ENCODE peak calls at places on chromosome 12, in eight cellular contexts. One of them, this sample, is unnamed.

GRCh38 chr12:57166971-57167371 is 19.6 kb upstream of the LRP1-AS start:
- DNase-seq in GM20000: no peak
- DNase-seq in AG04450: no peak
- DNase-seq in stimulated activated naive CD8-positive, alpha-beta T cell treated with anti-CD3 and anti-CD28 coated beads, Interleukin-15, amount 100 ng/mL, for 72 hours: no peak
- DNase-seq in tibial artery: no peak
- DNase-seq in stimulated activated CD8-positive, alpha-beta memory T cell treated with anti-CD3 and anti-CD28 coated beads, Interleukin-12 subunit alpha, Interleukin-12 subunit beta, amount 100 ng/mL, for 4 hours: no peak
- DNase-seq in memory B cell: no peak
- DNase-seq in stimulated activated naive CD4-positive, alpha-beta T cell: no peak
- DNase-seq in this sample: no peak

GRCh38 chr12:52741378-52742195 is 35.6 kb downstream of the KRT76 start:
- DNase-seq in AG04450: no peak
- DNase-seq in stimulated activated naive CD8-positive, alpha-beta T cell treated with anti-CD3 and anti-CD28 coated beads, Interleukin-15, amount 100 ng/mL, for 72 hours: peak
- DNase-seq in GM20000: peak
- DNase-seq in stimulated activated naive CD4-positive, alpha-beta T cell: peak
- DNase-seq in stimulated activated CD8-positive, alpha-beta memory T cell treated with anti-CD3 and anti-CD28 coated beads, Interleukin-12 subunit alpha, Interleukin-12 subunit beta, amount 100 ng/mL, for 4 hours: peak
- DNase-seq in memory B cell: no peak
- DNase-seq in tibial artery: no peak
- DNase-seq in this sample: no peak

GRCh38 chr12:47814539-47815170 is 5.0 kb downstream of the HDAC7 start:
- DNase-seq in GM20000: no peak
- DNase-seq in stimulated activated naive CD8-positive, alpha-beta T cell treated with anti-CD3 and anti-CD28 coated beads, Interleukin-15, amount 100 ng/mL, for 72 hours: no peak
- DNase-seq in AG04450: no peak
- DNase-seq in memory B cell: no peak
- DNase-seq in stimulated activated naive CD4-positive, alpha-beta T cell: no peak
- DNase-seq in tibial artery: no peak
- DNase-seq in stimulated activated CD8-positive, alpha-beta memory T cell treated with anti-CD3 and anti-CD28 coated beads, Interleukin-12 subunit alpha, Interleukin-12 subunit beta, amount 100 ng/mL, for 4 hours: no peak
- DNase-seq in this sample: no peak

GRCh38 chr12:49706351-49707126 is 666 bp downstream of the FMNL3 start:
- DNase-seq in stimulated activated naive CD8-positive, alpha-beta T cell treated with anti-CD3 and anti-CD28 coated beads, Interleukin-15, amount 100 ng/mL, for 72 hours: no peak
- DNase-seq in AG04450: no peak
- DNase-seq in tibial artery: peak
- DNase-seq in stimulated activated CD8-positive, alpha-beta memory T cell treated with anti-CD3 and anti-CD28 coated beads, Interleukin-12 subunit alpha, Interleukin-12 subunit beta, amount 100 ng/mL, for 4 hours: peak
- DNase-seq in stimulated activated naive CD4-positive, alpha-beta T cell: no peak
- DNase-seq in memory B cell: peak
- DNase-seq in GM20000: peak
- DNase-seq in this sample: peak

GRCh38 chr12:92290881-92291280 is 145.2 kb upstream of the BTG1 start:
- DNase-seq in stimulated activated naive CD8-positive, alpha-beta T cell treated with anti-CD3 and anti-CD28 coated beads, Interleukin-15, amount 100 ng/mL, for 72 hours: no peak
- DNase-seq in stimulated activated naive CD4-positive, alpha-beta T cell: no peak
- DNase-seq in tibial artery: no peak
- DNase-seq in GM20000: no peak
- DNase-seq in memory B cell: no peak
- DNase-seq in stimulated activated CD8-positive, alpha-beta memory T cell treated with anti-CD3 and anti-CD28 coated beads, Interleukin-12 subunit alpha, Interleukin-12 subunit beta, amount 100 ng/mL, for 4 hours: no peak
- DNase-seq in AG04450: no peak
- DNase-seq in this sample: no peak

GRCh38 chr12:109291531-109292341 is 17.3 kb downstream of the FOXN4 start:
- DNase-seq in stimulated activated naive CD4-positive, alpha-beta T cell: no peak
- DNase-seq in AG04450: no peak
- DNase-seq in stimulated activated CD8-positive, alpha-beta memory T cell treated with anti-CD3 and anti-CD28 coated beads, Interleukin-12 subunit alpha, Interleukin-12 subunit beta, amount 100 ng/mL, for 4 hours: no peak
- DNase-seq in tibial artery: peak
- DNase-seq in GM20000: no peak
- DNase-seq in stimulated activated naive CD8-positive, alpha-beta T cell treated with anti-CD3 and anti-CD28 coated beads, Interleukin-15, amount 100 ng/mL, for 72 hours: no peak
- DNase-seq in memory B cell: no peak
- DNase-seq in this sample: no peak

GRCh38 chr12:55930771-55931316 is at the start of gene DGKA:
- DNase-seq in stimulated activated CD8-positive, alpha-beta memory T cell treated with anti-CD3 and anti-CD28 coated beads, Interleukin-12 subunit alpha, Interleukin-12 subunit beta, amount 100 ng/mL, for 4 hours: peak
- DNase-seq in stimulated activated naive CD4-positive, alpha-beta T cell: peak
- DNase-seq in AG04450: peak
- DNase-seq in stimulated activated naive CD8-positive, alpha-beta T cell treated with anti-CD3 and anti-CD28 coated beads, Interleukin-15, amount 100 ng/mL, for 72 hours: peak
- DNase-seq in memory B cell: peak
- DNase-seq in GM20000: peak
- DNase-seq in tibial artery: no peak
- DNase-seq in this sample: no peak

GRCh38 chr12:29599397-29599796 is 101.9 kb upstream of the OVCH1 start:
- DNase-seq in stimulated activated naive CD4-positive, alpha-beta T cell: no peak
- DNase-seq in tibial artery: no peak
- DNase-seq in memory B cell: no peak
- DNase-seq in stimulated activated CD8-positive, alpha-beta memory T cell treated with anti-CD3 and anti-CD28 coated beads, Interleukin-12 subunit alpha, Interleukin-12 subunit beta, amount 100 ng/mL, for 4 hours: no peak
- DNase-seq in AG04450: no peak
- DNase-seq in stimulated activated naive CD8-positive, alpha-beta T cell treated with anti-CD3 and anti-CD28 coated beads, Interleukin-15, amount 100 ng/mL, for 72 hours: no peak
- DNase-seq in GM20000: no peak
- DNase-seq in this sample: no peak

GRCh38 chr12:128510527-128510926 is 243.6 kb downstream of the TMEM132C start:
- DNase-seq in stimulated activated CD8-positive, alpha-beta memory T cell treated with anti-CD3 and anti-CD28 coated beads, Interleukin-12 subunit alpha, Interleukin-12 subunit beta, amount 100 ng/mL, for 4 hours: no peak
- DNase-seq in memory B cell: no peak
- DNase-seq in AG04450: no peak
- DNase-seq in stimulated activated naive CD8-positive, alpha-beta T cell treated with anti-CD3 and anti-CD28 coated beads, Interleukin-15, amount 100 ng/mL, for 72 hours: no peak
- DNase-seq in tibial artery: no peak
- DNase-seq in stimulated activated naive CD4-positive, alpha-beta T cell: no peak
- DNase-seq in GM20000: no peak
- DNase-seq in this sample: no peak

GRCh38 chr12:52522346-52523011 is 2.3 kb upstream of the KRT5 start:
- DNase-seq in tibial artery: no peak
- DNase-seq in memory B cell: no peak
- DNase-seq in stimulated activated naive CD8-positive, alpha-beta T cell treated with anti-CD3 and anti-CD28 coated beads, Interleukin-15, amount 100 ng/mL, for 72 hours: no peak
- DNase-seq in stimulated activated CD8-positive, alpha-beta memory T cell treated with anti-CD3 and anti-CD28 coated beads, Interleukin-12 subunit alpha, Interleukin-12 subunit beta, amount 100 ng/mL, for 4 hours: no peak
- DNase-seq in AG04450: no peak
- DNase-seq in stimulated activated naive CD4-positive, alpha-beta T cell: no peak
- DNase-seq in GM20000: no peak
- DNase-seq in this sample: peak

GRCh38 chr12:76216585-76217472 is 131.4 kb downstream of the BBS10 start:
- DNase-seq in tibial artery: no peak
- DNase-seq in GM20000: no peak
- DNase-seq in memory B cell: no peak
- DNase-seq in AG04450: no peak
- DNase-seq in stimulated activated naive CD4-positive, alpha-beta T cell: no peak
- DNase-seq in stimulated activated CD8-positive, alpha-beta memory T cell treated with anti-CD3 and anti-CD28 coated beads, Interleukin-12 subunit alpha, Interleukin-12 subunit beta, amount 100 ng/mL, for 4 hours: no peak
- DNase-seq in stimulated activated naive CD8-positive, alpha-beta T cell treated with anti-CD3 and anti-CD28 coated beads, Interleukin-15, amount 100 ng/mL, for 72 hours: no peak
- DNase-seq in this sample: no peak

GRCh38 chr12:47748507-47748828 is 10.2 kb downstream of the RAPGEF3 start:
- DNase-seq in stimulated activated naive CD4-positive, alpha-beta T cell: no peak
- DNase-seq in tibial artery: no peak
- DNase-seq in GM20000: no peak
- DNase-seq in stimulated activated naive CD8-positive, alpha-beta T cell treated with anti-CD3 and anti-CD28 coated beads, Interleukin-15, amount 100 ng/mL, for 72 hours: no peak
- DNase-seq in stimulated activated CD8-positive, alpha-beta memory T cell treated with anti-CD3 and anti-CD28 coated beads, Interleukin-12 subunit alpha, Interleukin-12 subunit beta, amount 100 ng/mL, for 4 hours: no peak
- DNase-seq in memory B cell: no peak
- DNase-seq in AG04450: no peak
- DNase-seq in this sample: no peak

GRCh38 chr12:4787965-4788364 is 67.8 kb downstream of the GALNT8 start:
- DNase-seq in stimulated activated CD8-positive, alpha-beta memory T cell treated with anti-CD3 and anti-CD28 coated beads, Interleukin-12 subunit alpha, Interleukin-12 subunit beta, amount 100 ng/mL, for 4 hours: no peak
- DNase-seq in stimulated activated naive CD8-positive, alpha-beta T cell treated with anti-CD3 and anti-CD28 coated beads, Interleukin-15, amount 100 ng/mL, for 72 hours: no peak
- DNase-seq in tibial artery: no peak
- DNase-seq in AG04450: no peak
- DNase-seq in memory B cell: no peak
- DNase-seq in stimulated activated naive CD4-positive, alpha-beta T cell: no peak
- DNase-seq in GM20000: no peak
- DNase-seq in this sample: no peak

GRCh38 chr12:40054554-40055226 is 51.2 kb downstream of the SLC2A13 start:
- DNase-seq in stimulated activated naive CD4-positive, alpha-beta T cell: no peak
- DNase-seq in AG04450: peak
- DNase-seq in stimulated activated naive CD8-positive, alpha-beta T cell treated with anti-CD3 and anti-CD28 coated beads, Interleukin-15, amount 100 ng/mL, for 72 hours: no peak
- DNase-seq in memory B cell: no peak
- DNase-seq in GM20000: no peak
- DNase-seq in tibial artery: peak
- DNase-seq in stimulated activated CD8-positive, alpha-beta memory T cell treated with anti-CD3 and anti-CD28 coated beads, Interleukin-12 subunit alpha, Interleukin-12 subunit beta, amount 100 ng/mL, for 4 hours: no peak
- DNase-seq in this sample: no peak

GRCh38 chr12:24776856-24777255 is 172.0 kb downstream of the BCAT1 start:
- DNase-seq in stimulated activated naive CD8-positive, alpha-beta T cell treated with anti-CD3 and anti-CD28 coated beads, Interleukin-15, amount 100 ng/mL, for 72 hours: no peak
- DNase-seq in memory B cell: no peak
- DNase-seq in tibial artery: no peak
- DNase-seq in AG04450: no peak
- DNase-seq in GM20000: no peak
- DNase-seq in stimulated activated CD8-positive, alpha-beta memory T cell treated with anti-CD3 and anti-CD28 coated beads, Interleukin-12 subunit alpha, Interleukin-12 subunit beta, amount 100 ng/mL, for 4 hours: no peak
- DNase-seq in stimulated activated naive CD4-positive, alpha-beta T cell: no peak
- DNase-seq in this sample: no peak

GRCh38 chr12:114403044-114403689 is 2.8 kb downstream of the TBX5 start:
- DNase-seq in stimulated activated naive CD4-positive, alpha-beta T cell: no peak
- DNase-seq in stimulated activated naive CD8-positive, alpha-beta T cell treated with anti-CD3 and anti-CD28 coated beads, Interleukin-15, amount 100 ng/mL, for 72 hours: no peak
- DNase-seq in GM20000: no peak
- DNase-seq in memory B cell: no peak
- DNase-seq in AG04450: no peak
- DNase-seq in tibial artery: no peak
- DNase-seq in stimulated activated CD8-positive, alpha-beta memory T cell treated with anti-CD3 and anti-CD28 coated beads, Interleukin-12 subunit alpha, Interleukin-12 subunit beta, amount 100 ng/mL, for 4 hours: no peak
- DNase-seq in this sample: no peak

GRCh38 chr12:98873823-98874222 is 228.7 kb downstream of the APAF1 start:
- DNase-seq in AG04450: no peak
- DNase-seq in stimulated activated naive CD8-positive, alpha-beta T cell treated with anti-CD3 and anti-CD28 coated beads, Interleukin-15, amount 100 ng/mL, for 72 hours: no peak
- DNase-seq in stimulated activated naive CD4-positive, alpha-beta T cell: no peak
- DNase-seq in GM20000: no peak
- DNase-seq in tibial artery: no peak
- DNase-seq in memory B cell: no peak
- DNase-seq in stimulated activated CD8-positive, alpha-beta memory T cell treated with anti-CD3 and anti-CD28 coated beads, Interleukin-12 subunit alpha, Interleukin-12 subunit beta, amount 100 ng/mL, for 4 hours: no peak
- DNase-seq in this sample: no peak

GRCh38 chr12:45415393-45415817 is 199.5 kb downstream of the ANO6 start:
- DNase-seq in GM20000: peak
- DNase-seq in AG04450: peak
- DNase-seq in stimulated activated naive CD4-positive, alpha-beta T cell: no peak
- DNase-seq in memory B cell: no peak
- DNase-seq in tibial artery: peak
- DNase-seq in stimulated activated naive CD8-positive, alpha-beta T cell treated with anti-CD3 and anti-CD28 coated beads, Interleukin-15, amount 100 ng/mL, for 72 hours: no peak
- DNase-seq in stimulated activated CD8-positive, alpha-beta memory T cell treated with anti-CD3 and anti-CD28 coated beads, Interleukin-12 subunit alpha, Interleukin-12 subunit beta, amount 100 ng/mL, for 4 hours: no peak
- DNase-seq in this sample: peak

GRCh38 chr12:85874064-85874463 is at the start of gene NTS:
- DNase-seq in stimulated activated naive CD8-positive, alpha-beta T cell treated with anti-CD3 and anti-CD28 coated beads, Interleukin-15, amount 100 ng/mL, for 72 hours: no peak
- DNase-seq in stimulated activated CD8-positive, alpha-beta memory T cell treated with anti-CD3 and anti-CD28 coated beads, Interleukin-12 subunit alpha, Interleukin-12 subunit beta, amount 100 ng/mL, for 4 hours: no peak
- DNase-seq in tibial artery: no peak
- DNase-seq in memory B cell: no peak
- DNase-seq in GM20000: peak
- DNase-seq in stimulated activated naive CD4-positive, alpha-beta T cell: no peak
- DNase-seq in AG04450: no peak
- DNase-seq in this sample: no peak

GRCh38 chr12:28232212-28232928 is 42.1 kb downstream of the CCDC91 start:
- DNase-seq in stimulated activated CD8-positive, alpha-beta memory T cell treated with anti-CD3 and anti-CD28 coated beads, Interleukin-12 subunit alpha, Interleukin-12 subunit beta, amount 100 ng/mL, for 4 hours: no peak
- DNase-seq in tibial artery: no peak
- DNase-seq in GM20000: peak
- DNase-seq in AG04450: no peak
- DNase-seq in stimulated activated naive CD4-positive, alpha-beta T cell: no peak
- DNase-seq in stimulated activated naive CD8-positive, alpha-beta T cell treated with anti-CD3 and anti-CD28 coated beads, Interleukin-15, amount 100 ng/mL, for 72 hours: no peak
- DNase-seq in memory B cell: no peak
- DNase-seq in this sample: no peak

GRCh38 chr12:124443929-124444712 is 123.3 kb downstream of the NCOR2 start:
- DNase-seq in stimulated activated naive CD8-positive, alpha-beta T cell treated with anti-CD3 and anti-CD28 coated beads, Interleukin-15, amount 100 ng/mL, for 72 hours: no peak
- DNase-seq in GM20000: no peak
- DNase-seq in AG04450: peak
- DNase-seq in stimulated activated naive CD4-positive, alpha-beta T cell: no peak
- DNase-seq in stimulated activated CD8-positive, alpha-beta memory T cell treated with anti-CD3 and anti-CD28 coated beads, Interleukin-12 subunit alpha, Interleukin-12 subunit beta, amount 100 ng/mL, for 4 hours: no peak
- DNase-seq in tibial artery: no peak
- DNase-seq in memory B cell: no peak
- DNase-seq in this sample: no peak

GRCh38 chr12:56601503-56601902 is 28.6 kb downstream of the BAZ2A start:
- DNase-seq in stimulated activated naive CD4-positive, alpha-beta T cell: peak
- DNase-seq in stimulated activated CD8-positive, alpha-beta memory T cell treated with anti-CD3 and anti-CD28 coated beads, Interleukin-12 subunit alpha, Interleukin-12 subunit beta, amount 100 ng/mL, for 4 hours: no peak
- DNase-seq in AG04450: no peak
- DNase-seq in memory B cell: peak
- DNase-seq in GM20000: peak
- DNase-seq in tibial artery: no peak
- DNase-seq in stimulated activated naive CD8-positive, alpha-beta T cell treated with anti-CD3 and anti-CD28 coated beads, Interleukin-15, amount 100 ng/mL, for 72 hours: no peak
- DNase-seq in this sample: no peak

GRCh38 chr12:89710873-89711179 is 2.2 kb upstream of the ATP2B1 start:
- DNase-seq in tibial artery: no peak
- DNase-seq in stimulated activated CD8-positive, alpha-beta memory T cell treated with anti-CD3 and anti-CD28 coated beads, Interleukin-12 subunit alpha, Interleukin-12 subunit beta, amount 100 ng/mL, for 4 hours: no peak
- DNase-seq in stimulated activated naive CD4-positive, alpha-beta T cell: no peak
- DNase-seq in stimulated activated naive CD8-positive, alpha-beta T cell treated with anti-CD3 and anti-CD28 coated beads, Interleukin-15, amount 100 ng/mL, for 72 hours: no peak
- DNase-seq in memory B cell: no peak
- DNase-seq in AG04450: no peak
- DNase-seq in GM20000: no peak
- DNase-seq in this sample: no peak

GRCh38 chr12:97982684-97983083 is 520.1 kb downstream of the RMST start:
- DNase-seq in memory B cell: no peak
- DNase-seq in stimulated activated CD8-positive, alpha-beta memory T cell treated with anti-CD3 and anti-CD28 coated beads, Interleukin-12 subunit alpha, Interleukin-12 subunit beta, amount 100 ng/mL, for 4 hours: no peak
- DNase-seq in tibial artery: no peak
- DNase-seq in AG04450: no peak
- DNase-seq in stimulated activated naive CD4-positive, alpha-beta T cell: no peak
- DNase-seq in GM20000: no peak
- DNase-seq in stimulated activated naive CD8-positive, alpha-beta T cell treated with anti-CD3 and anti-CD28 coated beads, Interleukin-15, amount 100 ng/mL, for 72 hours: no peak
- DNase-seq in this sample: no peak

GRCh38 chr12:118498171-118498570 is 121.8 kb downstream of the SUDS3 start:
- DNase-seq in memory B cell: no peak
- DNase-seq in AG04450: no peak
- DNase-seq in stimulated activated naive CD4-positive, alpha-beta T cell: no peak
- DNase-seq in stimulated activated naive CD8-positive, alpha-beta T cell treated with anti-CD3 and anti-CD28 coated beads, Interleukin-15, amount 100 ng/mL, for 72 hours: no peak
- DNase-seq in GM20000: no peak
- DNase-seq in tibial artery: no peak
- DNase-seq in stimulated activated CD8-positive, alpha-beta memory T cell treated with anti-CD3 and anti-CD28 coated beads, Interleukin-12 subunit alpha, Interleukin-12 subunit beta, amount 100 ng/mL, for 4 hours: no peak
- DNase-seq in this sample: no peak